ENCODE peak calls at places on chromosomes 4 and X, in four cellular contexts. S is HepG2, A is GM12878, L is H1. C is an unnamed sample.

GRCh38 chr4:69038582-69038981 is 57.7 kb upstream of the UGT2B7 start:
- DNase-seq in A (no peak), S (no peak), L (no peak), C (no peak)

GRCh38 chr4:125125256-125125655 is 189.5 kb upstream of the FAT4 start:
- DNase-seq in A (no peak), S (no peak), L (no peak), C (no peak)

GRCh38 chr4:54961357-54961975 is 163.9 kb downstream of the KDR start:
- DNase-seq in S (no peak), A (no peak), L (no peak), C (peak)

GRCh38 chr4:169229571-169230028 is 41.2 kb downstream of the SH3RF1 start:
- DNase-seq in A (no peak), S (no peak), L (no peak), C (no peak)

GRCh38 chr4:164154416-164154815 is 599.5 kb upstream of the SMIM31 start:
- DNase-seq in A (no peak), S (no peak), L (no peak), C (no peak)

GRCh38 chrX:110987292-110987691 is 108.7 kb upstream of the PAK3 start:
- DNase-seq in L (no peak), A (no peak), S (no peak), C (peak)

GRCh38 chrX:100408643-100409315 is 1.3 kb downstream of the PCDH19 start:
- DNase-seq in A (no peak), S (no peak), L (no peak), C (no peak)

GRCh38 chrX:75297508-75297907 is 23.6 kb downstream of the UPRT start:
- DNase-seq in S (no peak), A (no peak), L (no peak), C (no peak)

GRCh38 chrX:16785247-16786138 is 773 bp upstream of the TXLNG start:
- DNase-seq in A (no peak), L (no peak), S (no peak), C (no peak)

GRCh38 chr4:122341906-122342305 is 36.9 kb upstream of the ADAD1 start:
- DNase-seq in L (no peak), A (no peak), S (no peak), C (no peak)

GRCh38 chr4:17707671-17708070 is 73.8 kb downstream of the FAM184B start:
- DNase-seq in S (no peak), L (no peak), A (no peak), C (no peak)

GRCh38 chrX:41313419-41313818 is 20.5 kb upstream of the DDX3X start:
- DNase-seq in A (no peak), S (no peak), L (no peak), C (no peak)

GRCh38 chrX:148580016-148580415 is 79.6 kb downstream of the AFF2 start:
- DNase-seq in A (no peak), L (no peak), S (no peak), C (no peak)

GRCh38 chr4:57442834-57443291 is 332.7 kb upstream of the IGFBP7 start:
- DNase-seq in A (no peak), S (peak), L (peak), C (peak)

GRCh38 chrX:17563515-17563914 is 173.8 kb upstream of the SCML1 start:
- DNase-seq in L (no peak), S (no peak), A (no peak), C (no peak)

GRCh38 chrX:68299923-68300322 is 133.4 kb downstream of the OPHN1 start:
- DNase-seq in S (no peak), L (no peak), A (no peak), C (no peak)

GRCh38 chrX:281166-281999 is at the start of gene PLCXD1:
- DNase-seq in A (no peak), L (peak), S (peak), C (no peak)

GRCh38 chrX:644304-645023 is 13.9 kb downstream of the SHOX start:
- DNase-seq in A (no peak), S (no peak), L (no peak), C (no peak)

GRCh38 chr4:147924604-147925412 is 192.9 kb downstream of the ARHGAP10 start:
- DNase-seq in A (no peak), L (peak), S (peak), C (peak)

GRCh38 chrX:40406330-40406859 is 174.4 kb upstream of the ATP6AP2 start:
- DNase-seq in A (no peak), S (no peak), L (no peak), C (no peak)

GRCh38 chr4:93515208-93515607 is 313.3 kb upstream of the ATOH1 start:
- DNase-seq in S (no peak), A (no peak), L (no peak), C (no peak)
- TF ChIP-seq SUZ12 in S (no peak), A (no peak), L (no peak), C (no peak)

GRCh38 chr4:46937493-46937892 is 28.4 kb upstream of the COX7B2 start:
- DNase-seq in S (no peak), L (no peak), A (no peak), C (no peak)
- TF ChIP-seq SP1 in S (no peak), L (no peak), A (no peak), C (no peak)

DNA sequence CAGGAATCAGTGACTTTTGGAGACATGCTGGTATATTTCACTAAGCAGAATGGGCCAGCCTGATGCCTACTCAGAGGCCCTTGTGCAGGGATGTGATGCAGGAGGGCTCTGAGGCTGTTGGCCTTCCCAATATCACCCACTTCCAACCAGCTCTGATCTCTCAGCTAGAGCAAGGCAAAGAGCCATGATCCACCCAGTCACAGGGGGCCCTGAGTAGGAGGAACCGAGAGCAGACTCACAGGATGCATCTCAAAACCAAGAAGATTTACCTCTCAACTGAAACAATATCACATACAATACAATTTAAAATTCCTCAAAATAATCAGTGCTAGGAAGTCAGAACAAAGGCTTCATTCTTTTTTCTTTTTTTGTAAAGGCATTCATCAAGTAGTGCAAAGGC is 13.7 kb downstream of the FRYL start:
- DNase-seq in A (no peak), S (no peak), L (no peak), C (no peak)
- TF ChIP-seq SUZ12 in A (no peak), S (no peak), L (no peak), C (no peak)

GRCh38 chr4:185328586-185328985 is 67.1 kb downstream of the LRP2BP start:
- DNase-seq in A (no peak), S (no peak), L (no peak), C (no peak)

GRCh38 chr4:185335579-185335978 is 60.1 kb downstream of the LRP2BP start:
- DNase-seq in L (no peak), A (no peak), S (no peak), C (no peak)

DNA sequence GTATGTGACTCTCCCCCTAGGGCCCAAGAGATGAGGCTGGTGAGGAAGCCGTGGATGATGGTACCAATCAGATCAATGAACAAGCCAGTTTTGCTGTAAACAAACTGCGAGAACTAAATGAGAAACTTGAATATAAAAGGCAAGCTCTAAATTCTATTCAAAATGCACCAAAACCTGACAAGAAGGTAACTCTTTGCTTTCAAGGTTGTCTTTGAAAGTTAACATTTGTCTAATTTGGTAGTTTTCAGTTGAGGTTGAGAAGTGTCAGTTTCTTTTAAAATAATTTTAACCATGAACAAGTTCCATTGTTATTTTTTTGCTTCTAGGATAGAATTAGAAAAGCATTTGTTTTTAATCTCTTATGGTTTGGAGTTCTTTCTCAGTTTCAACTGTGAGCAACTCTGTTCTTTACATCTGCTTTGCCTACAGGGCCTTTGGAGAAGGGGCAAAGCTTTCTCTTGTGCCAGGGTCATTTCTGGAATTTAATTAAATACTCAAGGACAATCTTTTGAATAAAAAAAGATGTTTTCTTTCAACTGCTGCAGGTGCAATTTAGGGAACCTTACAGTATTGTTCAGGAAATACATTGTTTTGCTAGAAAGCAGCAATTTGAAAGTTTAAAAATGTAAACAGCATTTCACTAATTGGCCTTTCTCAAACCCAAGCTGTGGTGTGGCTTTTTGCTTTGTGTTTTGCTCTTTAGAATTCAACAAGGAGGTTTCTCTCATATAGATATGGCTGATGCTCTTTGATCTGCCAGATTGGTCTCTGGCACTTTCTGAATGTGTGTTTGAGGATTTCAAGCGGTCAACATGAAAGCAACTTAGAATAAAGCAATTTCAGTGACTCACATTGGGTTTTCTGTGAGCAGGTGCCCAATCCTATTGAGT is 62.9 kb downstream of the LRP2BP start:
- DNase-seq in S (peak), A (peak), L (no peak), C (no peak)
- TF ChIP-seq SP1 in S (no peak), A (no peak), L (no peak), C (no peak)